ENCODE peak calls at places on chromosomes 12 and 14, in five cellular contexts. M is neural progenitor cell, H is fibroblast of lung, V is endothelial cell of umbilical vein, E is GM23338. S is an unnamed sample.

GRCh38 chr12:116161588-116161987 is 115.9 kb downstream of the MED13L start:
- DNase-seq in M (no peak), H (peak), V (no peak), E (no peak), S (no peak)

GRCh38 chr14:96362071-96362964 is 823 bp downstream of the ATG2B start:
- DNase-seq in M (peak), H (peak), V (peak), E (peak), S (peak)

GRCh38 chr14:36451346-36452065 is 68.5 kb downstream of the NKX2-1 start:
- DNase-seq in M (no peak), H (no peak), V (no peak), E (no peak), S (no peak)

GRCh38 chr14:103542545-103543088 is 13.6 kb downstream of the TRMT61A start:
- DNase-seq in M (peak), H (no peak), V (no peak), E (peak), S (no peak)

GRCh38 chr12:124370851-124371250 is 76.0 kb downstream of the RFLNA start:
- DNase-seq in M (no peak), H (no peak), V (no peak), E (no peak), S (no peak)

GRCh38 chr12:53051058-53051880 is 1.4 kb downstream of the TNS2 start:
- DNase-seq in M (no peak), H (peak), V (peak), E (no peak), S (no peak)

GRCh38 chr12:30640392-30640791 is 55.3 kb downstream of the IPO8 start:
- DNase-seq in M (no peak), H (no peak), V (no peak), E (no peak), S (no peak)

GRCh38 chr14:33808187-33808586 is 142.7 kb downstream of the EGLN3 start:
- DNase-seq in M (no peak), H (no peak), V (no peak), E (no peak), S (no peak)

GRCh38 chr12:5343711-5344110 is 88.2 kb upstream of the NTF3 start:
- DNase-seq in M (no peak), H (no peak), V (no peak), E (no peak), S (no peak)

GRCh38 chr14:98743536-98743935 is 528.5 kb downstream of the BCL11B start:
- DNase-seq in M (no peak), H (no peak), V (no peak), E (no peak), S (no peak)

GRCh38 chr12:64229240-64229639 is 7.1 kb upstream of the KICS2 start:
- DNase-seq in M (peak), H (no peak), V (no peak), E (peak), S (no peak)

GRCh38 chr14:102437997-102438922 is 71.3 kb downstream of the ANKRD9 start:
- DNase-seq in M (peak), H (peak), V (peak), E (peak), S (peak)

GRCh38 chr12:27531916-27532315 is 7.9 kb downstream of the PPFIBP1 start:
- DNase-seq in M (no peak), H (peak), V (no peak), E (no peak), S (no peak)

GRCh38 chr12:10697872-10698271 is 24.0 kb upstream of the STYK1 start:
- DNase-seq in M (no peak), H (no peak), V (no peak), E (no peak), S (no peak)

GRCh38 chr14:57199911-57200310 is 68.8 kb downstream of the EXOC5 start:
- DNase-seq in M (no peak), H (peak), V (no peak), E (no peak), S (no peak)

GRCh38 chr14:23132970-23133369 is 13.9 kb upstream of the CEBPE start:
- DNase-seq in M (no peak), H (no peak), V (no peak), E (no peak), S (peak)

GRCh38 chr12:122980192-122981035 is at the start of gene ARL6IP4:
- DNase-seq in M (peak), H (peak), V (peak), E (peak), S (peak)

GRCh38 chr12:31507966-31508365 is 83.0 kb downstream of the DENND5B start:
- DNase-seq in M (no peak), H (peak), V (no peak), E (no peak), S (no peak)

GRCh38 chr14:52283099-52283498 is 15.6 kb downstream of the PTGDR start:
- DNase-seq in M (no peak), H (no peak), V (no peak), E (no peak), S (no peak)

GRCh38 chr14:56117765-56118610 is at the start of gene PELI2:
- DNase-seq in M (peak), H (peak), V (peak), E (peak), S (peak)

GRCh38 chr12:65825573-65826512 is 1.6 kb downstream of the HMGA2 start:
- DNase-seq in M (peak), H (peak), V (peak), E (peak), S (no peak)

DNA sequence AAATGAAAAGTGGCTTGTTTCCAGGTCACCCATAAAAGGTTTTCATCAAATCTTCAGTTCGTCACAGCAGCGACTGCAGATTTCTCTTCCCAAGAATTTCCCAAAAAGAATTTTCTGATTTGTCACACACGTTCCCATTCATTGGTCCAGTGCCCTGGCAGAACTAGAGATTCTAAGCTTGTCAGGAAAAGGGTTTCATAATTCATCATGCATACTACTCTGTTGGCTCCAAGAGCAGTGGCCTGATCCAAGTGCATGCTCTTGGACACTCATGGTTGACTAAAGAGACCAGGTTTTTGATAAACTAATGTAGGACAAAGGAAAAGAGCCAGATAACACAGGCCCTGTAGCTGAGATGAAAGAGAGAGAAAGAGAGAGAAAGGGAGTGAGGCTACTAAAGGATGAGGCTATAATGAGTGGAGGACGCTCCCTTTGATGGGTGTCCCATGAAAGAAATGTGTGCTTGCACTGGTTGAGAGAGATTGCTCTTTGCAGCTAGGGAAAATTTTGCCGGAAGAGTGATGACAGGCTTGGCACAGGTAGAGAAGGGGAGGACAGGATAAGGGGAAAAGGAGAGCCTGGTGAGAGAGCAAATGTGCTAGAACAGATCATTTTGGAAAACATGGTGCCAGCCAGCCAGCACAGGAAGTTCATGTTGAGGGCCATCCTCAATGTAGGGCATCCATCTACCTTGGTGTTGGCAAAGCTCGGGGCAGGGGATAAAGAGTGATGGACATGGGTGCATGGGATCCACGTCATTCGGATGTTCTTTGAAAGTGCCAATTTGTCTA is 248.7 kb downstream of the BTG1 start:
- DNase-seq in M (no peak), H (peak), V (no peak), E (no peak), S (no peak)
- H3K4me3 ChIP-seq in M (no peak), H (no peak), V (no peak), E (no peak), S (no peak)

GRCh38 chr12:98579347-98579746 is 14.1 kb upstream of the SLC25A3 start:
- DNase-seq in M (no peak), H (no peak), V (no peak), E (no peak), S (no peak)
- H3K4me2 ChIP-seq in M (no peak), H (no peak), V (no peak), E (no peak), S (no peak)

DNA sequence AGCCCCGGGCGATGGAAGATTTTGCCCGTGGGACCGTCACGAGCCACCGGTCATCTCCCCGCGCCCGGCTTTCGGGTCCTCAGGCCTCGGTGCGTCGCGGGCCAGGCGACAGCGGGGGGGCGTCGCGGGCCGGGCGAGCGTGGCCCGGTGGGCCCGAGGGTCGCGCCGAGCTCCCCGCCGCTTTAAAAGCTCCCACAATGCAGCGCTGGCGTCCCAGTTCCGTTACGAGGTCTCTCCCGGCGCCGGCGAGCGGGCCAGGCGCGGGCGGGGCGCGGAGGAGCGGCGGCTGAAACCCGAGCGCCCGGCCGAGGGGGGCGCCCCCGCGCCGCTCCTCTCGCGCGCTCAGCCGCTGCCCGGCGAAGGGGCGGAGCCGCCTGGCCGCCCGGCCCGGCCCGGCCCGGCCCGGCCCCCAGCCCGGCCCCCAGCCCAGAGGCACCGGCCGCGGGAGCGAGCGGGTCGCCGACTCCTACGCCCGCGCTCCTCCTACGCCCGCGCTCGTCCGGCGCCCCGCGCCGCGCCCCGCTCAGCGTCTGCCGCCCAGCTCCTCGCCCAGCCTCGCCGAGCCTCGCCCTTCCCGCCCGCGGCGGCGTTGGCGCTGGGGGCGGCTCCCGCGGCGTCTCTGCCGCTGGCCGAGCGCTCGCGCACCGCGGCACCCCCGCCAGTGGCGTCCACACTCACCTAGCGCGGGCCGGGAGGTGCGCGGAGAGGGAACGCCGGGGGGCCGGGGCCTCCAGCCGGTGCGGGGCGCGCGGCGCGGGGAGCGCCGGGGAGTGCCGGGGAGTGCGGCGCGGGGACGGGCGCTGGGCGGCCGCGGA is at the start of gene RASSF8:
- DNase-seq in M (peak), H (peak), V (peak), E (peak), S (no peak)
- TF ChIP-seq CTCF in M (no peak), H (no peak), V (no peak), E (no peak), S (no peak)

GRCh38 chr14:105055736-105056302 is 9.4 kb downstream of the GPR132 start:
- DNase-seq in M (no peak), H (no peak), V (no peak), E (no peak), S (no peak)
- H3K4me3 ChIP-seq in M (no peak), H (no peak), V (no peak), E (peak), S (no peak)

S was measured in DND-41.